ENCODE peak calls at places on chromosomes 13 and 19, in five cellular contexts. M, E, W, Q and A are unnamed samples.

GRCh38 chr13:49287995-49288394 is 40.3 kb downstream of the CDADC1 start:
- DNase-seq in W (no peak), M (no peak), Q (no peak), E (no peak), A (no peak)

GRCh38 chr13:106230450-106230849 is 305.0 kb downstream of the EFNB2 start:
- DNase-seq in M (peak; percentile 67), E (no peak), Q (peak; percentile 23), W (no peak), A (no peak)

GRCh38 chr13:51826606-51827005 is 18.4 kb downstream of the TMEM272 start:
- DNase-seq in M (no peak), E (peak; percentile 70), Q (no peak), W (no peak), A (no peak)

GRCh38 chr19:41699968-41700323 is 8.5 kb upstream of the CEACAM5 start:
- DNase-seq in E (no peak), M (no peak), W (no peak), Q (no peak), A (no peak)

GRCh38 chr13:94799330-94799729 is 87.0 kb upstream of the SOX21 start:
- DNase-seq in E (no peak), Q (no peak), W (no peak), M (no peak), A (no peak)

GRCh38 chr13:21310220-21310619 is 133.8 kb downstream of the MRPL57 start:
- DNase-seq in W (no peak), M (no peak), Q (no peak), E (no peak), A (no peak)

GRCh38 chr19:5046339-5047039 is 77.6 kb downstream of the KDM4B start:
- DNase-seq in E (no peak), M (peak; percentile 60), Q (no peak), W (no peak), A (no peak)

GRCh38 chr13:91313103-91313502 is 34.4 kb upstream of the MIR17HG start:
- DNase-seq in E (peak; percentile 49), Q (no peak), W (no peak), M (peak; percentile 3), A (no peak)

GRCh38 chr13:64958106-64958505 is 2272.0 kb downstream of the PCDH9 start:
- DNase-seq in W (no peak), Q (no peak), M (no peak), E (no peak), A (no peak)

GRCh38 chr13:25371608-25372274 is at the start of gene ATP8A2:
- DNase-seq in E (no peak), W (no peak), Q (no peak), M (no peak), A (peak; percentile 21)

GRCh38 chr19:45368737-45369340 is 1.5 kb downstream of the ERCC2 start:
- DNase-seq in M (no peak), Q (no peak), W (no peak), E (no peak), A (no peak)

GRCh38 chr13:40191186-40191980 is 475.1 kb downstream of the FOXO1 start:
- DNase-seq in Q (no peak), M (peak; percentile 24), E (no peak), W (no peak), A (no peak)

GRCh38 chr13:50200988-50201387 is 185.7 kb downstream of the KCNRG start:
- DNase-seq in M (no peak), W (no peak), E (no peak), Q (no peak), A (peak; percentile 56)

GRCh38 chr19:273393-273792 is 17.8 kb downstream of the PLPP2 start:
- DNase-seq in E (no peak), Q (no peak), M (no peak), W (no peak), A (no peak)

GRCh38 chr13:22744688-22745452 is 435.9 kb upstream of the SGCG start:
- DNase-seq in Q (no peak), W (no peak), E (no peak), M (no peak), A (no peak)

GRCh38 chr19:17419154-17419490 is 725 bp upstream of the MVB12A start:
- DNase-seq in Q (no peak), W (no peak), E (no peak), M (no peak), A (no peak)

GRCh38 chr13:27007166-27007565 is 164.4 kb downstream of the USP12 start:
- DNase-seq in M (no peak), Q (no peak), W (no peak), E (no peak), A (peak; percentile 29)

GRCh38 chr13:27005556-27005955 is 166.1 kb downstream of the USP12 start:
- DNase-seq in W (no peak), M (no peak), E (no peak), Q (no peak), A (no peak)

GRCh38 chr13:27005976-27006518 is 165.6 kb downstream of the USP12 start:
- DNase-seq in W (no peak), M (no peak), E (no peak), Q (no peak), A (no peak)

GRCh38 chr13:27004866-27005265 is 166.7 kb downstream of the USP12 start:
- DNase-seq in Q (no peak), W (no peak), M (no peak), E (no peak), A (no peak)

DNA sequence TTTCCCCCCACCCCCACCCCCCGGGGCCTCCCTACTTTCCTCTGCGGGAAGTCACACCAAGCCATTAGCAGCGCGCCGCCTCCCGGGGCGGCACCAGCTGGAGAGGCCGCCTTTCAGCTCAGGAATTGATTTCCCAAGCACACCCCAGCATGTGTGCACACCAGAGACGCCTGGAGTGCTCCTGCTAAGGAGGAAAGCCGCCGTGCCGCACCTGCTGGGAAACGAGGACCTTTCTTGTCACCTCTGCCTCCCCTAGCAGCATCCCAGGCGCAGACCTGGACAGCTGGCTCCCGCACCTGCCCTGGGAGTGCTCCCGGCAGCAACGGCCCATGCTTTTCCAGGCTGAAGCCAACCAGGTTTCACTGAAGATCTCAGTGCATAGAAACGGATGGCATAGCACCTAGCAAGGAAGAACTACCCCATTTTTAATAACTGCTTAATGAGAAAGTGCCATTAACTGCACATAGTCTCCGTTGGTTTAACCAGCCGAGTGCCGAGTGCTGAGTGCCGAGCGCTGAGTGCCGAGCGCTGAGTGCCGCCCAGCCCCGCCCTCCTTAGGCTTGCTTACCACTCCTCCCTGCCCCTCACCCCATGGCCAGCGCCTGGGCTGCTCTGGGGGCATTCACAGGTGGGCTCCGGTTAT is 165.0 kb downstream of the USP12 start:
- DNase-seq in Q (no peak), M (no peak), E (no peak), W (no peak), A (peak; percentile 43)
- H3K4me3 ChIP-seq in Q (peak overlapping the region; percentile 48), M (peak overlapping the region; percentile 30), E (no peak overlapping the region), W (peak overlapping the region; percentile 23), A (peak overlapping the region; percentile 47)

GRCh38 chr19:32812571-32812970 is 57.0 kb downstream of the SLC7A9 start:
- DNase-seq in M (no peak), E (no peak), Q (no peak), W (no peak), A (no peak)

GRCh38 chr19:32814046-32814445 is 55.5 kb downstream of the SLC7A9 start:
- DNase-seq in M (no peak), W (no peak), Q (no peak), E (peak; percentile 24), A (no peak)

GRCh38 chr19:32812036-32812435 is 57.5 kb downstream of the SLC7A9 start:
- DNase-seq in W (no peak), M (no peak), E (no peak), Q (no peak), A (no peak)

GRCh38 chr19:32816555-32817099 is 52.9 kb downstream of the SLC7A9 start:
- DNase-seq in W (no peak), M (no peak), Q (no peak), E (no peak), A (no peak)

GRCh38 chr19:32814624-32815023 is 54.9 kb downstream of the SLC7A9 start:
- DNase-seq in E (no peak), W (no peak), M (no peak), Q (no peak), A (no peak)
- H3K4me3 ChIP-seq in E (no peak overlapping the region), W (no peak overlapping the region), M (no peak overlapping the region), Q (no peak overlapping the region), A (no peak overlapping the region)

GRCh38 chr19:3467437-3468198 is 12.7 kb downstream of the SMIM24 start:
- DNase-seq in M (no peak), W (no peak), Q (no peak), E (no peak), A (no peak)
- H3K4me3 ChIP-seq in M (no peak overlapping the region), W (no peak overlapping the region), Q (no peak overlapping the region), E (no peak overlapping the region), A (no peak overlapping the region)

GRCh38 chr19:2334426-2334825 is 5.9 kb downstream of the SPPL2B start:
- DNase-seq in Q (no peak), M (no peak), W (no peak), E (no peak), A (no peak)

GRCh38 chr19:2333027-2333806 is 4.7 kb downstream of the SPPL2B start:
- DNase-seq in W (no peak), Q (no peak), M (no peak), E (no peak), A (no peak)

GRCh38 chr19:2332341-2333026 is 4.0 kb downstream of the SPPL2B start:
- DNase-seq in W (no peak), M (no peak), Q (no peak), E (no peak), A (peak; percentile 92)

GRCh38 chr19:2334986-2335846 is 6.7 kb downstream of the SPPL2B start:
- DNase-seq in M (no peak), Q (no peak), E (no peak), W (no peak), A (no peak)

GRCh38 chr19:2333807-2334211 is 5.3 kb downstream of the SPPL2B start:
- DNase-seq in E (no peak), Q (no peak), W (no peak), M (no peak), A (no peak)
- H3K4me3 ChIP-seq in E (no peak overlapping the region), Q (no peak overlapping the region), W (no peak overlapping the region), M (no peak overlapping the region), A (no peak overlapping the region)

DNA sequence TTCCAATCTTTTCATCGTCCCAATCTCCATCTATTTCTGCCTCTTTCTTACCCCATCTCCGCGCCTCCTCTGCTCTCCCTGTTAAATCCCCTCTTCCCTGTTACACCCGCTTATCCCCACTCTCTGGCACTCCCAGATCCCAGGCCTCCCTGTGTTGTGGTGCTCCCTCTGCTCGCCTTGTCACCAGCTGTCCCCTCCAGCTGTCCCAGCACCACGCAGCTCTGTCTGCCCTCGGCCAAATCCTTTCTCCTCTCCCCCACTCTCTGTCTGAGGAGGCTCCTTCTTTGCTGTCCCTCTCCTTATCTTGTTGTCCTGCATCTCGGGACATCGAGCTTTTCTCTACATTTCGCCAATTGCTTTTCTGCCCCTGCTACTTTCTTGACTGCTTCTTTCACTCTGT is 1.0 kb downstream of the ZNF160 start:
- DNase-seq in M (no peak), W (no peak), Q (no peak), E (no peak), A (peak; percentile 13)
- H3K4me3 ChIP-seq in M (peak overlapping the region; percentile 95), W (peak overlapping the region; percentile 69), Q (peak overlapping the region; percentile 95), E (peak overlapping the region; percentile 76), A (peak overlapping the region; percentile 94)